ENCODE peak calls at places on chromosomes 4 and X, in five cellular contexts. R is suprapubic skin, X is pancreas, J is nephron progenitor cell, L is adrenal gland. I is an unnamed sample.

GRCh38 chr4:106893395-106893881 is 142.7 kb downstream of the DKK2 start:
- DNase-seq in R (no peak), X (no peak), J (peak), L (no peak), I (no peak)

GRCh38 chr4:52877006-52877405 is 14.9 kb downstream of the RASL11B start:
- DNase-seq in R (no peak), X (no peak), J (no peak), L (no peak), I (no peak)

GRCh38 chrX:119790977-119791436 is 423 bp downstream of the RPL39 start:
- DNase-seq in R (no peak), X (peak), J (peak), L (peak), I (no peak)

GRCh38 chrX:117707948-117708743 is 408.5 kb downstream of the KLHL13 start:
- DNase-seq in R (no peak), X (no peak), J (no peak), L (no peak), I (no peak)

GRCh38 chr4:179624768-179625181 is 2182.5 kb upstream of the AGA start:
- DNase-seq in R (no peak), X (no peak), J (no peak), L (no peak), I (no peak)

GRCh38 chr4:39085891-39086290 is 23.9 kb downstream of the KLHL5 start:
- DNase-seq in R (no peak), X (no peak), J (no peak), L (no peak), I (no peak)

GRCh38 chrX:153662266-153662665 is 11.3 kb downstream of the PNCK start:
- DNase-seq in R (peak), X (peak), J (peak), L (no peak), I (peak)

GRCh38 chrX:68686684-68687045 is 39.2 kb downstream of the STARD8 start:
- DNase-seq in R (no peak), X (no peak), J (no peak), L (no peak), I (no peak)

GRCh38 chr4:119858176-119858575 is 208.5 kb downstream of the MAD2L1 start:
- DNase-seq in R (no peak), X (no peak), J (no peak), L (no peak), I (no peak)

GRCh38 chr4:185535818-185536729 is 767 bp upstream of the PDLIM3 start:
- DNase-seq in R (no peak), X (no peak), J (no peak), L (no peak), I (no peak)

GRCh38 chr4:46404961-46405360 is 15.0 kb upstream of the GABRA2 start:
- DNase-seq in R (no peak), X (no peak), J (peak), L (no peak), I (no peak)

GRCh38 chr4:184968784-184969201 is 49.5 kb upstream of the HELT start:
- DNase-seq in R (no peak), X (peak), J (no peak), L (no peak), I (no peak)

GRCh38 chrX:25941087-25941486 is 197.1 kb upstream of the MAGEB18 start:
- DNase-seq in R (no peak), X (no peak), J (no peak), L (no peak), I (no peak)

GRCh38 chr4:67873116-67873515 is 10.7 kb downstream of the TMPRSS11D start:
- DNase-seq in R (no peak), X (no peak), J (no peak), L (no peak), I (no peak)

GRCh38 chr4:139916041-139916440 is 237.9 kb downstream of the MAML3 start:
- DNase-seq in R (no peak), X (no peak), J (no peak), L (no peak), I (no peak)

DNA sequence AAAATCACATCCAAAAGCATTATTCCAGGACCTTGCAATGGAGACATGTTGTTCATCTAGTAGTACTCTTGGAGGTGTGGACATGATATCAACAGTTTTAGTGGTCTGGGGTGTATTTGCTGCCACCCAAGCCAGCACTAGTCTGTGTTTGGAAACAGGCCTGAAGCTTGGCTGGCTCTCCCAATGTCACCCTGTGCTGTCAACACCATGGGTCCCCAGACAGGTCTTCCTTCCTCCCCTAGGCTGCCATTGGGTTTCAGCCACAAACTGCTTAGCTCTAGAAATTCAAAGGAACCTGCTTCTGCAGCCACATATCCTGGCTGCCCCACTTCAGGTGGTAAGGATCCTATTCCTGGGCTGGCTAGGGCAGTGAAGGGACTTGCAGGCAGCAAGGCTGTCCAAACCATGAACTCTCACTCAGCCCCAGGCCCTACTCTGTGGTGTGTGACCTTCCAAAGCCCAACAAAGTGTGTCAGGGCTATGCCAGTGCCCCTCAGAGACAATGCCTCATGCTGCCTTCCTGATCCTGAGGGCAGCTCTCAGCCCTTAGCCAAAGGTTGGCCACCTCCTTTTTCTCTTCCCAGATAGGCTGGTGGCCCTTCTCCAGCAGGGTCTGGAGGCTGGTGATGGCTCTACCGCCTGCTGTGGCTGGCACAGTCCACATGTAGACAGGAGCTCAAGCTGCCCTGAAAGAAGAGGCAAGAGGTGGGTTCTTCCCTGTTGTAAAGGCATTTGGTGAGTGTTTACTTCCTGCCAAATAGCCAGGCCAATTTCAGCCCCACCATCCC is 18.3 kb downstream of the AMER1 start:
- DNase-seq in R (no peak), X (no peak), J (no peak), L (no peak), I (no peak)
- TF ChIP-seq CTCF in R (no peak), X (no peak), J (no peak), L (no peak), I (no peak)

GRCh38 chr4:112076919-112077608 is 68.2 kb upstream of the FAM241A start:
- DNase-seq in R (no peak), X (no peak), J (no peak), L (no peak), I (no peak)
- TF ChIP-seq CTCF in R (no peak), X (no peak), J (no peak), L (no peak), I (no peak)

DNA sequence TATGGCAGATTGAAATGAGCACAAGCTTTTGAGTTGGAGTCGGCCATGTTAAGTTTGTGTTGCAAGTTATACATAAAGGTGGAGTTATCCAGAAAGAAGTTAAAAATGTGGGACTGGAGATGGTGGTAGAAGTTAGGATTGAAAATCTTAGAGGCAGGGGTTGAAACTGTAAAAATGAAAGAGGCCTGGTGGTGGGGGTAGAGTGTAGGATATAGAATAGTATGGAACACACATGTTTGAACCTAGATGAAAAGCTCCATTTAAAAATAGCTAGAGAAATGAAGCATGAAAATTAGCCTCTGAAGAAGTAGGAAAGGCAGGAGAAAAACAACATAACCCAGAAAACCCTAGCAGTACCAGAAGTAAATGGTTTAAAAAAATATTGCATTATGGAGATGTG is 131.8 kb upstream of the ENPEP start:
- DNase-seq in R (no peak), X (no peak), J (no peak), L (no peak), I (no peak)
- TF ChIP-seq CTCF in R (peak), X (no peak), J (peak), L (no peak), I (no peak)

DNA sequence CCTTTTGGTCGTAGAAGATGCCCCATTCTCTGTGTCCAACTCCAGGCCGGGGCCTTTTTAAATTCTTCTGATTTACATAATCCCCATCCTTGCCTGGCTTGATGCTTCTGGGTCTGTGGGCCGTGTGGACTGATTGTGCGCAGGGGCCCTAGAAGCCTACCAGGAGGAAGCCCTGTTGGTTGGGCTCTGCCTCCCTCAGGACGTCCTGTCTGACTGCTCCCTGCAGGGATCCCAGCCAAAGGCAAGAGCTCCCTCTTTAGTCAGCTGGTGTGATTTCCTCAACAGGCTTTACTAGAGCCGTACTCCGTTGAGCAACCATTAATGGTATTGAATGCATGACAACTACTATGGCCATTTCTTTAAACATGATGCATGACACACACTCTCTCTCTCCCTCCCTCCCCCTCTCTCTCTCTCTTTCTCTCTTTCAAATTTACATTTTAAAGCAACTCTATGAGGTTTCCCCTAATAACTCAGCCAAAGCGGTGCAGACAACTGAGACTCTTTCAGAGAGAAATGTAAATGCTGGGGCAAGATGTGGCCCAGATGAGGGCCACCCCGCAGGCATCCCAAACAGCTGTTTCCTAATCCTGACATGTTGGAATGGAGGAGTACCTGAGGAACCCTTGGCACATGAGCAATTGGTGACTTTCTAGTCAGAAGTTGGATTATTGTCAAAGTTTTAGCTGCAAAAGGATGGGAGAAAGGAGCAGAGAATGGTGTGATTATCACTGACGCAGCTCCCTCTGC is 117.3 kb downstream of the DRD5 start:
- DNase-seq in R (no peak), X (no peak), J (peak), L (peak), I (no peak)
- TF ChIP-seq CTCF in R (no peak), X (no peak), J (peak), L (peak), I (no peak)

GRCh38 chrX:110966046-110966445 is 129.9 kb upstream of the PAK3 start:
- DNase-seq in R (no peak), X (no peak), J (no peak), L (no peak), I (no peak)
- TF ChIP-seq CTCF in R (no peak), X (no peak), J (no peak), L (no peak), I (no peak)